ENCODE peak calls at places on chromosomes 4 and X, in nine cellular contexts. F is Calu3; B is left colon; H is mesendoderm; D is NCI-H1092 treated with DMSO at 0.1 percent for 48 hours; N is progenitor cell of endocrine pancreas; E is effector CD8-positive, alpha-beta T cell; M is T-cell; V is NCI-H1417. T is an unnamed sample.

GRCh38 chr4:143768007-143768591 is 67.6 kb upstream of the FREM3 start:
- DNase-seq in F (peak), B (no peak), H (no peak), D (no peak), N (no peak), E (no peak), M (no peak), V (no peak), T (no peak)

GRCh38 chrX:31251336-31251735 is 179.5 kb upstream of the FTHL17 start:
- DNase-seq in F (no peak), B (no peak), H (no peak), D (no peak), N (no peak), E (no peak), M (no peak), V (no peak), T (no peak)

GRCh38 chr4:23130845-23131244 is 438.1 kb downstream of the GBA3 start:
- DNase-seq in F (no peak), B (no peak), H (no peak), D (no peak), N (no peak), E (no peak), M (no peak), V (no peak), T (no peak)

GRCh38 chr4:16119981-16120380 is 36.2 kb upstream of the PROM1 start:
- DNase-seq in F (no peak), B (no peak), H (no peak), D (no peak), N (no peak), E (no peak), M (no peak), V (no peak), T (no peak)

GRCh38 chrX:18348047-18348446 is 6.4 kb downstream of the SCML2 start:
- DNase-seq in F (no peak), B (no peak), H (peak), D (no peak), N (no peak), E (no peak), M (no peak), V (peak), T (no peak)

GRCh38 chr4:124753941-124754581 is 41.5 kb upstream of the ANKRD50 start:
- DNase-seq in F (no peak), B (no peak), H (no peak), D (peak), N (no peak), E (no peak), M (no peak), V (peak), T (no peak)

GRCh38 chrX:72041901-72042859 is 89.5 kb downstream of the RTL5 start:
- DNase-seq in F (no peak), B (no peak), H (no peak), D (no peak), N (no peak), E (no peak), M (no peak), V (no peak), T (no peak)

GRCh38 chr4:1535926-1536578 is 129.8 kb upstream of the NKX1-1 start:
- DNase-seq in F (no peak), B (no peak), H (no peak), D (no peak), N (no peak), E (no peak), M (no peak), V (no peak), T (no peak)

GRCh38 chr4:182653596-182653995 is 263.6 kb downstream of the DCTD start:
- DNase-seq in F (no peak), B (no peak), H (no peak), D (no peak), N (no peak), E (no peak), M (no peak), V (no peak), T (no peak)

GRCh38 chr4:67941074-67941473 is 22.2 kb downstream of the TMPRSS11A start:
- DNase-seq in F (no peak), B (no peak), H (no peak), D (no peak), N (no peak), E (no peak), M (no peak), V (peak), T (no peak)

GRCh38 chrX:47723689-47724088 is 64.7 kb upstream of the UXT start:
- DNase-seq in F (no peak), B (no peak), H (peak), D (no peak), N (no peak), E (no peak), M (no peak), V (no peak), T (no peak)

GRCh38 chr4:992297-993110 is 700 bp downstream of the SLC26A1 start:
- DNase-seq in F (peak), B (peak), H (no peak), D (no peak), N (no peak), E (no peak), M (no peak), V (no peak), T (no peak)

GRCh38 chrX:54357414-54358377 is at the start of gene WNK3:
- DNase-seq in F (no peak), B (peak), H (peak), D (peak), N (peak), E (peak), M (peak), V (peak), T (peak)

GRCh38 chr4:100312615-100313355 is 122.5 kb upstream of the DDIT4L start:
- DNase-seq in F (no peak), B (no peak), H (no peak), D (no peak), N (no peak), E (no peak), M (no peak), V (no peak), T (no peak)

GRCh38 chr4:159685406-159686092 is 582.7 kb downstream of the RAPGEF2 start:
- DNase-seq in F (no peak), B (no peak), H (no peak), D (no peak), N (no peak), E (no peak), M (no peak), V (no peak), T (no peak)

GRCh38 chrX:45385767-45386166 is 185.1 kb upstream of the DIPK2B start:
- DNase-seq in F (no peak), B (no peak), H (no peak), D (no peak), N (no peak), E (no peak), M (no peak), V (no peak), T (no peak)

GRCh38 chr4:148054275-148054674 is 322.4 kb downstream of the ARHGAP10 start:
- DNase-seq in F (peak), B (peak), H (no peak), D (peak), N (no peak), E (no peak), M (no peak), V (peak), T (no peak)

GRCh38 chr4:183098080-183098722 is 856 bp upstream of the WWC2 start:
- DNase-seq in F (peak), B (peak), H (no peak), D (no peak), N (peak), E (no peak), M (peak), V (no peak), T (peak)

GRCh38 chr4:155371432-155372043 is 5.2 kb downstream of the MAP9 start:
- DNase-seq in F (no peak), B (no peak), H (peak), D (peak), N (no peak), E (no peak), M (no peak), V (peak), T (peak)

GRCh38 chr4:67911128-67911527 is 27.3 kb upstream of the TMPRSS11D start:
- DNase-seq in F (no peak), B (no peak), H (no peak), D (no peak), N (no peak), E (no peak), M (no peak), V (no peak), T (no peak)

GRCh38 chr4:4554234-4554633 is 12.4 kb upstream of the STX18 start:
- DNase-seq in F (no peak), B (no peak), H (no peak), D (no peak), N (no peak), E (no peak), M (no peak), V (peak), T (no peak)

GRCh38 chr4:181688416-181688815 is 554.8 kb upstream of the TENM3 start:
- DNase-seq in F (no peak), B (no peak), H (peak), D (no peak), N (no peak), E (no peak), M (no peak), V (peak), T (no peak)

GRCh38 chr4:21476753-21477152 is 471.8 kb downstream of the KCNIP4 start:
- DNase-seq in F (peak), B (no peak), H (peak), D (no peak), N (peak), E (no peak), M (no peak), V (no peak), T (no peak)

GRCh38 chr4:20408596-20408995 is 156.9 kb downstream of the SLIT2 start:
- DNase-seq in F (no peak), B (no peak), H (peak), D (no peak), N (no peak), E (no peak), M (no peak), V (no peak), T (no peak)

GRCh38 chr4:138334346-138335016 is 92.3 kb upstream of the SLC7A11 start:
- DNase-seq in F (peak), B (peak), H (no peak), D (no peak), N (no peak), E (no peak), M (no peak), V (no peak), T (no peak)

GRCh38 chr4:24070117-24070516 is 180.3 kb upstream of the PPARGC1A start:
- DNase-seq in F (no peak), B (no peak), H (peak), D (no peak), N (no peak), E (no peak), M (no peak), V (no peak), T (no peak)